ENCODE peak calls at places on chromosomes 6 and 20, in ten cellular contexts. I is neuronal stem cell; A is OCI-M1; M is ACHN; H is stomach; V is H4; B is RWPE1; L is stimulated activated CD8-positive, alpha-beta memory T cell treated with anti-CD3 and anti-CD28 coated beads, Interleukin-15, amount 100 ng/mL, for 24 hours; U is stimulated activated CD4-positive, alpha-beta T cell treated with anti-CD3 and anti-CD28 coated beads, TNF-alpha, amount 100 ng/mL, for 4 hours; S is activated CD8-positive, alpha-beta memory T cell treated with anti-CD3 and anti-CD28 coated beads for 48 hours. O is an unnamed sample.

GRCh38 chr6:140602431-140602836 is 1228.0 kb upstream of the CITED2 start:
- DNase-seq in V (no peak), I (no peak), A (no peak), B (no peak), U (no peak), H (no peak), L (no peak), S (no peak), M (no peak), O (no peak)

GRCh38 chr6:34573567-34574183 is 17.5 kb upstream of the SPDEF start:
- DNase-seq in B (no peak), V (no peak), I (no peak), L (no peak), H (no peak), A (no peak), M (no peak), S (no peak), U (no peak), O (no peak)

GRCh38 chr20:24735263-24735662 is 213.8 kb upstream of the CST7 start:
- DNase-seq in L (no peak), V (peak), U (no peak), I (no peak), B (no peak), H (no peak), A (no peak), M (no peak), S (no peak), O (no peak)

GRCh38 chr20:37185681-37186080 is 6.3 kb upstream of the MROH8 start:
- DNase-seq in H (no peak), U (no peak), V (no peak), B (no peak), A (no peak), L (no peak), S (no peak), I (no peak), M (no peak), O (no peak)

GRCh38 chr20:48846516-48847492 is 19.0 kb upstream of the PREX1 start:
- DNase-seq in L (no peak), A (peak), B (no peak), M (no peak), S (peak), V (no peak), I (no peak), U (no peak), H (no peak), O (peak)

GRCh38 chr6:157314705-157315321 is 8.5 kb downstream of the TMEM242 start:
- DNase-seq in L (no peak), B (peak), S (no peak), I (peak), H (no peak), U (no peak), A (no peak), V (peak), M (peak), O (peak)

GRCh38 chr6:2973656-2974055 is 2.3 kb upstream of the SERPINB6 start:
- DNase-seq in H (no peak), B (no peak), M (no peak), U (no peak), I (no peak), S (no peak), L (no peak), A (peak), V (no peak), O (no peak)

GRCh38 chr6:170037541-170038250 is 253.2 kb downstream of the DLL1 start:
- DNase-seq in U (no peak), M (no peak), H (peak), L (no peak), B (no peak), V (peak), S (no peak), A (no peak), I (no peak), O (no peak)

GRCh38 chr20:62597416-62598115 is 44.7 kb upstream of the SLCO4A1 start:
- DNase-seq in L (no peak), V (no peak), A (no peak), B (no peak), S (no peak), I (no peak), M (no peak), U (no peak), H (no peak), O (no peak)

GRCh38 chr20:10540636-10541493 is 105.8 kb downstream of the SLX4IP start:
- DNase-seq in A (no peak), U (no peak), M (peak), H (no peak), I (no peak), L (no peak), S (no peak), V (peak), B (peak), O (no peak)

GRCh38 chr6:5610640-5611039 is 349.3 kb downstream of the FARS2 start:
- DNase-seq in A (no peak), S (no peak), H (no peak), M (no peak), U (no peak), I (no peak), B (no peak), V (no peak), L (no peak), O (peak)

GRCh38 chr6:39938773-39939381 is 4.6 kb upstream of the MOCS1 start:
- DNase-seq in L (no peak), B (no peak), M (no peak), V (no peak), H (no peak), A (no peak), U (no peak), I (no peak), S (no peak), O (no peak)

GRCh38 chr6:27825025-27825823 is 87.0 kb downstream of the OR2B2 start:
- DNase-seq in I (no peak), M (no peak), U (no peak), S (no peak), B (no peak), A (peak), V (no peak), H (no peak), L (no peak), O (no peak)

GRCh38 chr20:45322952-45323383 is 14.9 kb upstream of the MATN4 start:
- DNase-seq in I (no peak), H (peak), L (no peak), A (peak), V (no peak), S (no peak), U (no peak), B (no peak), M (peak), O (no peak)

GRCh38 chr6:101454106-101454676 is 60.7 kb downstream of the GRIK2 start:
- DNase-seq in A (no peak), I (no peak), S (no peak), H (no peak), U (no peak), B (no peak), M (no peak), L (no peak), V (no peak), O (peak)

GRCh38 chr6:93784794-93785757 is 365.7 kb upstream of the EPHA7 start:
- DNase-seq in V (peak), I (no peak), U (no peak), S (no peak), M (peak), B (no peak), L (no peak), H (no peak), A (peak), O (peak)

GRCh38 chr20:561437-562231 is 18.0 kb upstream of the CSNK2A1 start:
- DNase-seq in M (peak), I (peak), A (peak), S (no peak), U (no peak), L (no peak), V (peak), B (peak), H (peak), O (peak)

GRCh38 chr20:36173451-36173933 is 19.0 kb downstream of the EPB41L1 start:
- DNase-seq in B (no peak), M (no peak), U (no peak), I (peak), H (no peak), S (no peak), A (peak), V (peak), L (no peak), O (peak)

GRCh38 chr6:36724514-36725385 is 27.1 kb downstream of the RAB44 start:
- DNase-seq in M (peak), U (no peak), H (peak), L (no peak), V (peak), A (peak), I (no peak), S (peak), B (peak), O (peak)

GRCh38 chr20:55271370-55271769 is 733.9 kb downstream of the CBLN4 start:
- DNase-seq in H (no peak), M (no peak), S (no peak), B (no peak), V (no peak), L (no peak), U (no peak), A (peak), I (no peak), O (no peak)

GRCh38 chr6:89298680-89299450 is 16.2 kb downstream of the GABRR2 start:
- DNase-seq in I (no peak), V (peak), S (no peak), A (no peak), U (peak), H (no peak), M (peak), L (no peak), B (no peak), O (no peak)

GRCh38 chr6:13229205-13230085 is 98.9 kb downstream of the TBC1D7 start:
- DNase-seq in M (no peak), V (no peak), A (no peak), H (no peak), S (peak), B (peak), U (no peak), I (no peak), L (no peak), O (peak)

GRCh38 chr20:11214281-11214680 is 540.5 kb upstream of the JAG1 start:
- DNase-seq in H (no peak), U (no peak), B (no peak), I (no peak), V (no peak), A (no peak), M (no peak), S (no peak), L (no peak), O (no peak)

GRCh38 chr6:112298816-112299281 is 44.5 kb upstream of the LAMA4 start:
- DNase-seq in B (peak), H (no peak), L (no peak), M (peak), A (no peak), V (peak), S (no peak), U (no peak), I (no peak), O (no peak)

GRCh38 chr6:121999458-122000065 is 399.9 kb upstream of the HSF2 start:
- DNase-seq in A (no peak), M (no peak), H (no peak), S (no peak), I (no peak), U (no peak), V (no peak), L (no peak), B (no peak), O (no peak)

GRCh38 chr20:64109831-64110391 is 2.5 kb upstream of the NPBWR2 start:
- DNase-seq in B (no peak), A (no peak), S (no peak), M (no peak), U (no peak), V (no peak), L (no peak), H (peak), I (no peak), O (no peak)

GRCh38 chr6:41698350-41698781 is 37.0 kb downstream of the TFEB start:
- DNase-seq in I (no peak), H (no peak), M (no peak), S (no peak), L (no peak), A (no peak), V (peak), B (no peak), U (no peak), O (peak)

GRCh38 chr6:101741474-101742171 is 348.1 kb downstream of the GRIK2 start:
- DNase-seq in H (peak), M (no peak), L (no peak), B (no peak), A (no peak), I (no peak), U (no peak), V (no peak), S (no peak), O (no peak)

GRCh38 chr6:77038801-77039200 is 424.5 kb downstream of the HTR1B start:
- DNase-seq in H (no peak), B (no peak), U (no peak), V (no peak), S (no peak), A (no peak), M (no peak), I (no peak), L (no peak), O (no peak)

GRCh38 chr20:34491226-34491931 is 24.8 kb upstream of the DYNLRB1 start:
- DNase-seq in A (peak), M (no peak), S (no peak), L (no peak), H (no peak), B (no peak), U (no peak), V (no peak), I (no peak), O (no peak)

GRCh38 chr20:49899551-49900383 is 15.6 kb downstream of the SPATA2 start:
- DNase-seq in H (no peak), B (no peak), M (no peak), L (no peak), I (no peak), U (no peak), S (no peak), A (no peak), V (no peak), O (no peak)

O was measured in neural progenitor cell.